ENCODE peak calls at places on chromosomes 12 and 14, in four cellular contexts. Q, A, V and I are unnamed samples.

GRCh38 chr12:3752096-3752709 is 706 bp downstream of the CRACR2A start:
- DNase-seq in Q (peak; percentile 45), A (peak; percentile 71), V (no peak), I (peak; percentile 63)

GRCh38 chr14:26839481-26839880 is 241.6 kb upstream of the NOVA1 start:
- DNase-seq in Q (no peak), A (no peak), V (no peak), I (no peak)

GRCh38 chr12:109440851-109441490 is 36.1 kb downstream of the KCTD10 start:
- DNase-seq in Q (no peak), A (no peak), V (no peak), I (no peak)

GRCh38 chr14:31266437-31267331 is 59.1 kb upstream of the HECTD1 start:
- DNase-seq in Q (no peak), A (no peak), V (no peak), I (no peak)

GRCh38 chr12:96948782-96949181 is 41.7 kb downstream of the NEDD1 start:
- DNase-seq in Q (no peak), A (no peak), V (no peak), I (no peak)

GRCh38 chr14:50360851-50361250 is 35.8 kb downstream of the CDKL1 start:
- DNase-seq in Q (no peak), A (no peak), V (no peak), I (no peak)

GRCh38 chr14:74038015-74038859 is 19.1 kb downstream of the BBOF1 start:
- DNase-seq in Q (peak; percentile 76), A (no peak), V (peak; percentile 64), I (no peak)

GRCh38 chr14:96270565-96271420 is 14.8 kb downstream of the BDKRB1 start:
- DNase-seq in Q (no peak), A (no peak), V (peak; percentile 11), I (no peak)

GRCh38 chr14:69460093-69460701 is 24.3 kb upstream of the PLEKHD1 start:
- DNase-seq in Q (peak; percentile 90), A (peak; percentile 54), V (peak; percentile 95), I (peak; percentile 83)

GRCh38 chr14:74478996-74479635 is 14.0 kb downstream of the NPC2 start:
- DNase-seq in Q (peak; percentile 67), A (no peak), V (peak; percentile 42), I (no peak)

GRCh38 chr14:38098074-38098846 is 109.4 kb upstream of the SSTR1 start:
- DNase-seq in Q (no peak), A (no peak), V (peak; percentile 95), I (no peak)

GRCh38 chr12:14952295-14952995 is 9.0 kb downstream of the ARHGDIB start:
- DNase-seq in Q (peak; percentile 97), A (peak; percentile 58), V (peak; percentile 98), I (peak; percentile 57)

GRCh38 chr14:72679591-72680151 is 214.2 kb downstream of the DPF3 start:
- DNase-seq in Q (peak; percentile 15), A (no peak), V (peak; percentile 23), I (no peak)

GRCh38 chr14:87869619-87870583 is 123.1 kb downstream of the GALC start:
- DNase-seq in Q (no peak), A (no peak), V (peak; percentile 36), I (no peak)

GRCh38 chr12:113432976-113433375 is 10.8 kb downstream of the SDSL start:
- DNase-seq in Q (no peak), A (no peak), V (no peak), I (no peak)

GRCh38 chr14:23186913-23187654 is 3.6 kb upstream of the SLC7A8 start:
- DNase-seq in Q (peak; percentile 81), A (no peak), V (peak; percentile 76), I (peak; percentile 69)

GRCh38 chr12:1171657-1172056 is 180.6 kb downstream of the ERC1 start:
- DNase-seq in Q (peak; percentile 94), A (no peak), V (no peak), I (no peak)

GRCh38 chr12:39620664-39621658 is 1.4 kb upstream of the ABCD2 start:
- DNase-seq in Q (no peak), A (peak; percentile 49), V (no peak), I (no peak)

GRCh38 chr12:115147916-115148315 is 463.9 kb upstream of the TBX3 start:
- DNase-seq in Q (no peak), A (no peak), V (peak; percentile 11), I (no peak)

GRCh38 chr12:115149685-115150378 is 465.9 kb upstream of the TBX3 start:
- DNase-seq in Q (no peak), A (no peak), V (peak; percentile 99), I (no peak)

GRCh38 chr12:115144425-115144824 is 460.4 kb upstream of the TBX3 start:
- DNase-seq in Q (no peak), A (no peak), V (no peak), I (no peak)

GRCh38 chr12:115149279-115149678 is 465.3 kb upstream of the TBX3 start:
- DNase-seq in Q (no peak), A (no peak), V (peak; percentile 73), I (no peak)

DNA sequence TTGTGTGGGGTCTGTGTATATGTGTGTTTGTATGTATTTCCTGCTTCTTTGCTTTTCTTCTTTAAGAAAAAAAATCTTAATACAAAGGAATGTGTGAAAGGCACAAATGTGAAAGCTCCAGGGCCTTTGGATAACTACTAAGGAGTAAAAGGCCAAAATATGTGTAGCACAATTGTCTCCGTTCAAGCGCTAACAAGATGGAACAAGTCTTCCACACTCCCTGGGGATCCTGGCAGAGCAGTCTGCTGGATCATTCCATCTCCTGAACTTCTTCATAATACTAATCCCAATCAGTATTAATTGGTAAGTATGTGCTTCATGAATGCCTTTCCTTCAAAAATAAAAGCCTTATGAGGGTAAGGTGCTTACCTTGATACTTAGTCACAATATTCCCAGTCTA is 462.5 kb upstream of the TBX3 start:
- DNase-seq in Q (no peak), A (no peak), V (no peak), I (no peak)
- H3K9me3 ChIP-seq in Q (peaks cover 4% of the 10 kb centered on the region), A (no peaks in the 10 kb centered on the region), V (no peaks in the 10 kb centered on the region), I (no peaks in the 10 kb centered on the region)

GRCh38 chr12:71237128-71237527 is 79.3 kb upstream of the TSPAN8 start:
- DNase-seq in Q (no peak), A (no peak), V (no peak), I (no peak)

GRCh38 chr12:71243375-71243774 is 85.6 kb upstream of the TSPAN8 start:
- DNase-seq in Q (no peak), A (no peak), V (no peak), I (no peak)

GRCh38 chr12:71236133-71236660 is 78.4 kb upstream of the TSPAN8 start:
- DNase-seq in Q (no peak), A (no peak), V (no peak), I (no peak)

GRCh38 chr12:71242511-71242910 is 84.7 kb upstream of the TSPAN8 start:
- DNase-seq in Q (no peak), A (no peak), V (no peak), I (no peak)

DNA sequence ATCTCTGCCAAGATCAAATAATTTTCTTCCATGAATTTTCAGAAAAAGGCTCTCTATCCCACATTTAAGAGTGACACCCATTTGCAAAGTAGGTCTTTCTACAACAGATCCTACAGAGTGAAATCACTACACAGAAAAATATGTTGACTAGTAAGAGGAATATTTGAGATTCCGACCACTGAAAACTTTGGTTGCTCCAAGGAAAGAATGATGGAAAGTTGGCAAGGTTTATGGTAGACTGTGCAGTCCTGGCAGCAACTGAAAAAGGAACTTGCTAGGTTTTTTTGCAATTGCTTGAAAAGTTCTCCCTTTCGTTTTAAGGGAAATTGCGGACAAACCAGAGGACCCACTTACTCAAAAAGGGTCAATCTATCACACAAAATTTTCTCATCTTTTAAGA is 83.1 kb upstream of the TSPAN8 start:
- DNase-seq in Q (no peak), A (no peak), V (no peak), I (no peak)
- TF ChIP-seq CTCF in Q (no peak), A (no peak), V (no peak), I (no peak)

GRCh38 chr14:64233791-64234190 is 60.4 kb downstream of the ESR2 start:
- DNase-seq in Q (no peak), A (no peak), V (peak; percentile 10), I (no peak)
- H3K4me3 ChIP-seq in Q (no peak overlapping the region), A (no peak overlapping the region), V (no peak overlapping the region), I (no peak overlapping the region)

GRCh38 chr12:46046436-46046835 is 56.1 kb upstream of the SCAF11 start:
- DNase-seq in Q (no peak), A (no peak), V (no peak), I (no peak)
- H3K9me3 ChIP-seq in Q (no peaks in the 10 kb centered on the region), A (no peaks in the 10 kb centered on the region), V (peaks cover 15% of the 10 kb centered on the region), I (no peaks in the 10 kb centered on the region)

DNA sequence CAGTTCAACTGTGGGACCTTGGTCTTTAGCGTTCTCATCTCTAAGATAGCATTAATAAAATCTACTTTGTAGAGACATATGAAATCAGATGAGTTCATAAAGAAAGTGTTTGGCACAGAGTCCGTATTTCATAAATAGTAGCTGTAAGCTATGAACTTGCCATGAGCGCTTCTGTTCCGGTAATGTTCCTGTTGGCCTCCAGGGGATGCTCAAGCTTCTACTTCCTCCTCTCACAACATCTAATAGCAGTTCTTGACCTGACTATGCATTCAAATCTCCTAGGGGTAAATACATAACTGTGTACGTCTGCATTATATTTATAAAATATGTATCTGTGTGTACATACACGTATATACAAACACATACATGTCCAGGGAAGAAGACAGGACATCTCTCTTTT is 288.2 kb upstream of the TMPO start:
- DNase-seq in Q (no peak), A (no peak), V (peak; percentile 21), I (no peak)
- TF ChIP-seq CTCF in Q (peak; percentile 31), A (no peak), V (peak; percentile 50), I (no peak)

DNA sequence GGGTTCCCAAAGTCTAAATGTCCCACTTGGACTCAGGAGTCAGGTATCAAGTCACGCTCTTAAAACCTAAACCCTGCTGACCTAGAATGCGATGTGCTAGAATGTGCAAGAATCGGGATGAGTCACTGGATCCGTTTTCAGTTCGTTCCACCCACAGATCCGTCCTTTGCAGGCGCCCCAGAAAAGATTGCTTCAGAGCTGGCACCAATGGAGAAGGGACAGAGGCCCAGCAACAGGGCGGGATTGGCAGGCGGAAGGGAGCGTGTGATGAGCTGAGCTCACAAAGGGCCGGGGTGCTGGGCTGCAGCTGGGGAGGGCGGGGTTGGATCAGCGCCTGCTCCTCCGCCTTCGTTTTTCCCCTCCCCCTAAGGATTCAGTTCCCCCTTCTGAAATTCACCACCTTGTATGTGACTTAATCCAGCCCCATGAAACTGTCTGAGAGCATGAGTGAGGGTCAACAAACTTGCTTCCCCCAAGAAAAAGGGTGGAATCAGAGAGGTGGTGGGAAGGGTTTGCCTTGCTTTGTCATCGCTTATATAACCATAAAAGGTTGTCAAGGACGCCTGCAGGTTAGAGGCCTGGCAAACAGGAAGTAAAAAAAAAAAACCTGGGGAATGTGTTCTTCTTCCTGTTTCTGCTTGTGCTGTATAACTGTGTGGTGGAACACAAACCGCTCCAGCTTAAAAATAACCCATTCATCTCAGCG is 2.8 kb upstream of the UBC start:
- DNase-seq in Q (peak; percentile 100), A (peak; percentile 97), V (peak; percentile 100), I (peak; percentile 95)
- H3K4me3 ChIP-seq in Q (peak overlapping the region; percentile 7), A (peak overlapping the region; percentile 31), V (peak overlapping the region; percentile 40), I (peak overlapping the region; percentile 29)